ENCODE peak calls at places on chromosomes 11 and 22, in ten cellular contexts. R is non-pigmented ciliary epithelial cell; X is ELR; J is activated CD4-positive, CD25-positive, alpha-beta regulatory T cell; N is posterior vena cava; Z is effector memory CD8-positive, alpha-beta T cell; T is T follicular helper cell; V is RWPE1; S is stimulated activated CD4-positive, alpha-beta T cell treated with anti-CD3 and anti-CD28 coated beads, Interleukin-2, amount 100 ng/mL, for 48 hours; W is posterior cingulate gyrus. L is an unnamed sample.

GRCh38 chr11:73267122-73267846 is 4.9 kb upstream of the P2RY6 start:
- DNase-seq in Z (no peak), W (peak), V (no peak), S (no peak), J (no peak), X (no peak), R (no peak), N (peak), T (no peak), L (no peak)

GRCh38 chr11:64173616-64174355 is 7.9 kb upstream of the MACROD1 start:
- DNase-seq in N (no peak), T (no peak), R (no peak), W (no peak), S (no peak), X (peak), Z (no peak), V (no peak), J (no peak), L (no peak)

GRCh38 chr11:34419158-34419557 is 19.6 kb upstream of the CAT start:
- DNase-seq in X (no peak), V (no peak), T (no peak), W (no peak), S (no peak), J (no peak), R (no peak), N (no peak), Z (no peak), L (no peak)

GRCh38 chr11:22634897-22635629 is 9.4 kb upstream of the FANCF start:
- DNase-seq in X (no peak), S (no peak), V (no peak), R (no peak), N (no peak), J (no peak), W (peak), T (no peak), Z (no peak), L (peak)

GRCh38 chr22:37745548-37746365 is 48.9 kb downstream of the TRIOBP start:
- DNase-seq in V (peak), Z (peak), X (peak), R (no peak), T (peak), J (peak), S (peak), W (peak), N (peak), L (peak)

GRCh38 chr22:35301370-35301874 is 1.7 kb downstream of the TOM1 start:
- DNase-seq in N (no peak), R (peak), X (peak), T (no peak), Z (no peak), S (no peak), V (peak), W (peak), J (no peak), L (peak)

GRCh38 chr22:40211481-40212052 is 33.8 kb downstream of the TNRC6B start:
- DNase-seq in X (no peak), N (peak), V (no peak), J (no peak), T (no peak), W (no peak), R (no peak), S (no peak), Z (no peak), L (no peak)

GRCh38 chr11:46290598-46291309 is 13.3 kb downstream of the CREB3L1 start:
- DNase-seq in W (no peak), J (no peak), R (peak), N (peak), S (no peak), X (peak), Z (no peak), V (no peak), T (no peak), L (no peak)

GRCh38 chr22:29044657-29045176 is 16.9 kb downstream of the C22orf31 start:
- DNase-seq in S (no peak), J (no peak), W (peak), X (peak), V (peak), N (no peak), Z (no peak), T (no peak), R (peak), L (no peak)

GRCh38 chr11:93054881-93055280 is 85.4 kb downstream of the MTNR1B start:
- DNase-seq in T (no peak), V (peak), S (peak), X (peak), N (no peak), Z (no peak), J (no peak), R (peak), W (no peak), L (no peak)

GRCh38 chr11:64754124-64754918 is 5.5 kb downstream of the PYGM start:
- DNase-seq in X (no peak), V (no peak), J (no peak), Z (no peak), R (no peak), S (no peak), W (peak), N (peak), T (no peak), L (peak)

GRCh38 chr11:8111636-8112035 is 30.6 kb downstream of the TUB start:
- DNase-seq in T (no peak), R (no peak), W (peak), X (no peak), Z (no peak), J (no peak), V (no peak), N (no peak), S (no peak), L (peak)